ENCODE peak calls at places on chromosomes 5 and 9, in four cellular contexts. One of them, this sample, is unnamed.

GRCh38 chr5:16585028-16585667 is 31.6 kb downstream of the RETREG1 start:
- DNase-seq in ACHN: no peak
- DNase-seq in caudate nucleus: no peak
- DNase-seq in activated naive CD4-positive, alpha-beta T cell: no peak
- DNase-seq in this sample: peak

GRCh38 chr5:78264600-78264999 is 29.9 kb downstream of the AP3B1 start:
- DNase-seq in activated naive CD4-positive, alpha-beta T cell: no peak
- DNase-seq in caudate nucleus: no peak
- DNase-seq in ACHN: no peak
- DNase-seq in this sample: no peak

GRCh38 chr5:170484459-170484831 is 19.4 kb upstream of the KCNIP1 start:
- DNase-seq in caudate nucleus: no peak
- DNase-seq in ACHN: no peak
- DNase-seq in activated naive CD4-positive, alpha-beta T cell: no peak
- DNase-seq in this sample: no peak

GRCh38 chr5:108481355-108481931 is 99.5 kb upstream of the FBXL17 start:
- DNase-seq in activated naive CD4-positive, alpha-beta T cell: no peak
- DNase-seq in caudate nucleus: no peak
- DNase-seq in ACHN: peak
- DNase-seq in this sample: peak

GRCh38 chr9:127112683-127113539 is 9.5 kb downstream of the ANGPTL2 start:
- DNase-seq in ACHN: no peak
- DNase-seq in caudate nucleus: no peak
- DNase-seq in activated naive CD4-positive, alpha-beta T cell: no peak
- DNase-seq in this sample: peak

GRCh38 chr5:130963798-130964197 is 201.3 kb downstream of the HINT1 start:
- DNase-seq in caudate nucleus: no peak
- DNase-seq in activated naive CD4-positive, alpha-beta T cell: no peak
- DNase-seq in ACHN: no peak
- DNase-seq in this sample: no peak

GRCh38 chr5:113617191-113617796 is 103.8 kb downstream of the YTHDC2 start:
- DNase-seq in caudate nucleus: no peak
- DNase-seq in activated naive CD4-positive, alpha-beta T cell: no peak
- DNase-seq in ACHN: no peak
- DNase-seq in this sample: no peak

GRCh38 chr5:126104951-126105350 is 318.3 kb upstream of the GRAMD2B start:
- DNase-seq in caudate nucleus: no peak
- DNase-seq in activated naive CD4-positive, alpha-beta T cell: no peak
- DNase-seq in ACHN: no peak
- DNase-seq in this sample: peak

GRCh38 chr9:114588150-114588663 is 638 bp downstream of the ATP6V1G1 start:
- DNase-seq in activated naive CD4-positive, alpha-beta T cell: no peak
- DNase-seq in caudate nucleus: no peak
- DNase-seq in ACHN: no peak
- DNase-seq in this sample: peak

GRCh38 chr5:142201471-142201887 is 92.9 kb downstream of the NDFIP1 start:
- DNase-seq in ACHN: peak
- DNase-seq in caudate nucleus: no peak
- DNase-seq in activated naive CD4-positive, alpha-beta T cell: no peak
- DNase-seq in this sample: no peak

GRCh38 chr9:107883496-107884120 is 394.0 kb upstream of the KLF4 start:
- DNase-seq in caudate nucleus: no peak
- DNase-seq in ACHN: no peak
- DNase-seq in activated naive CD4-positive, alpha-beta T cell: no peak
- DNase-seq in this sample: peak

GRCh38 chr9:137217276-137218211 is 4.5 kb downstream of the RNF208 start:
- DNase-seq in ACHN: peak
- DNase-seq in caudate nucleus: no peak
- DNase-seq in activated naive CD4-positive, alpha-beta T cell: no peak
- DNase-seq in this sample: no peak

GRCh38 chr5:74873525-74874249 is 7.5 kb upstream of the FAM169A start:
- DNase-seq in caudate nucleus: no peak
- DNase-seq in ACHN: no peak
- DNase-seq in activated naive CD4-positive, alpha-beta T cell: no peak
- DNase-seq in this sample: no peak

GRCh38 chr5:23352437-23352836 is 155.0 kb upstream of the PRDM9 start:
- DNase-seq in caudate nucleus: no peak
- DNase-seq in activated naive CD4-positive, alpha-beta T cell: no peak
- DNase-seq in ACHN: peak
- DNase-seq in this sample: peak

GRCh38 chr5:54007822-54008777 is 302.3 kb downstream of the ARL15 start:
- DNase-seq in activated naive CD4-positive, alpha-beta T cell: no peak
- DNase-seq in ACHN: no peak
- DNase-seq in caudate nucleus: no peak
- DNase-seq in this sample: no peak

GRCh38 chr9:94950040-94950732 is 223.7 kb downstream of the AOPEP start:
- DNase-seq in activated naive CD4-positive, alpha-beta T cell: no peak
- DNase-seq in ACHN: no peak
- DNase-seq in caudate nucleus: no peak
- DNase-seq in this sample: peak

GRCh38 chr5:175765858-175766257 is 105.5 kb upstream of the CPLX2 start:
- DNase-seq in ACHN: no peak
- DNase-seq in activated naive CD4-positive, alpha-beta T cell: no peak
- DNase-seq in caudate nucleus: no peak
- DNase-seq in this sample: no peak

GRCh38 chr9:112377087-112377486 is 2.8 kb upstream of the HSDL2 start:
- DNase-seq in activated naive CD4-positive, alpha-beta T cell: no peak
- DNase-seq in ACHN: no peak
- DNase-seq in caudate nucleus: no peak
- DNase-seq in this sample: no peak

GRCh38 chr9:3879731-3880493 is 354.1 kb upstream of the RFX3 start:
- DNase-seq in caudate nucleus: no peak
- DNase-seq in activated naive CD4-positive, alpha-beta T cell: no peak
- DNase-seq in ACHN: no peak
- DNase-seq in this sample: peak

GRCh38 chr5:51226420-51226735 is 156.9 kb upstream of the ISL1 start:
- DNase-seq in caudate nucleus: no peak
- DNase-seq in ACHN: no peak
- DNase-seq in activated naive CD4-positive, alpha-beta T cell: no peak
- DNase-seq in this sample: peak

GRCh38 chr5:78496373-78496772 is 136.0 kb downstream of the SCAMP1 start:
- DNase-seq in caudate nucleus: no peak
- DNase-seq in activated naive CD4-positive, alpha-beta T cell: no peak
- DNase-seq in ACHN: no peak
- DNase-seq in this sample: peak

GRCh38 chr5:145403959-145404358 is 431.2 kb downstream of the PRELID2 start:
- DNase-seq in caudate nucleus: no peak
- DNase-seq in activated naive CD4-positive, alpha-beta T cell: no peak
- DNase-seq in ACHN: no peak
- DNase-seq in this sample: peak

GRCh38 chr5:44871401-44871800 is 62.7 kb downstream of the MRPS30 start:
- DNase-seq in caudate nucleus: no peak
- DNase-seq in ACHN: no peak
- DNase-seq in activated naive CD4-positive, alpha-beta T cell: no peak
- DNase-seq in this sample: no peak

GRCh38 chr9:90659626-90660364 is 17.2 kb upstream of the DIRAS2 start:
- DNase-seq in ACHN: peak
- DNase-seq in caudate nucleus: no peak
- DNase-seq in activated naive CD4-positive, alpha-beta T cell: no peak
- DNase-seq in this sample: peak

GRCh38 chr5:123756325-123756664 is 244.3 kb downstream of the CSNK1G3 start:
- DNase-seq in ACHN: no peak
- DNase-seq in activated naive CD4-positive, alpha-beta T cell: no peak
- DNase-seq in caudate nucleus: no peak
- DNase-seq in this sample: no peak

GRCh38 chr5:3120013-3120412 is 368.5 kb upstream of the IRX2 start:
- DNase-seq in ACHN: no peak
- DNase-seq in caudate nucleus: no peak
- DNase-seq in activated naive CD4-positive, alpha-beta T cell: no peak
- DNase-seq in this sample: no peak

GRCh38 chr9:37905776-37906175 is 1.8 kb upstream of the SLC25A51 start:
- DNase-seq in activated naive CD4-positive, alpha-beta T cell: no peak
- DNase-seq in caudate nucleus: no peak
- DNase-seq in ACHN: no peak
- DNase-seq in this sample: no peak

GRCh38 chr5:41071975-41072374 is 833 bp upstream of the MROH2B start:
- DNase-seq in caudate nucleus: no peak
- DNase-seq in activated naive CD4-positive, alpha-beta T cell: no peak
- DNase-seq in ACHN: no peak
- DNase-seq in this sample: no peak

GRCh38 chr5:178582291-178582690 is 7.9 kb downstream of the COL23A1 start:
- DNase-seq in ACHN: no peak
- DNase-seq in caudate nucleus: no peak
- DNase-seq in activated naive CD4-positive, alpha-beta T cell: no peak
- DNase-seq in this sample: no peak

GRCh38 chr5:36238896-36239295 is 2.8 kb downstream of the NADK2 start:
- DNase-seq in activated naive CD4-positive, alpha-beta T cell: no peak
- DNase-seq in caudate nucleus: no peak
- DNase-seq in ACHN: no peak
- DNase-seq in this sample: no peak

GRCh38 chr5:135156715-135157404 is 122.8 kb upstream of the PITX1 start:
- DNase-seq in activated naive CD4-positive, alpha-beta T cell: no peak
- DNase-seq in caudate nucleus: no peak
- DNase-seq in ACHN: no peak
- DNase-seq in this sample: peak

GRCh38 chr5:179287631-179288030 is 57.6 kb downstream of the ADAMTS2 start:
- DNase-seq in activated naive CD4-positive, alpha-beta T cell: no peak
- DNase-seq in caudate nucleus: no peak
- DNase-seq in ACHN: no peak
- DNase-seq in this sample: no peak

GRCh38 chr9:4620046-4620765 is 41.9 kb upstream of the PLPP6 start:
- DNase-seq in ACHN: no peak
- DNase-seq in activated naive CD4-positive, alpha-beta T cell: no peak
- DNase-seq in caudate nucleus: no peak
- DNase-seq in this sample: no peak

GRCh38 chr9:96523429-96523828 is 73.5 kb downstream of the HABP4 start:
- DNase-seq in caudate nucleus: no peak
- DNase-seq in ACHN: no peak
- DNase-seq in activated naive CD4-positive, alpha-beta T cell: no peak
- DNase-seq in this sample: no peak

GRCh38 chr5:16879650-16880049 is 56.4 kb downstream of the MYO10 start:
- DNase-seq in activated naive CD4-positive, alpha-beta T cell: no peak
- DNase-seq in caudate nucleus: no peak
- DNase-seq in ACHN: no peak
- DNase-seq in this sample: no peak

GRCh38 chr5:2259494-2260107 is 376.9 kb upstream of the IRX4 start:
- DNase-seq in activated naive CD4-positive, alpha-beta T cell: no peak
- DNase-seq in caudate nucleus: no peak
- DNase-seq in ACHN: no peak
- DNase-seq in this sample: no peak

GRCh38 chr9:135847833-135848232 is 59.5 kb downstream of the CAMSAP1 start:
- DNase-seq in activated naive CD4-positive, alpha-beta T cell: no peak
- DNase-seq in caudate nucleus: no peak
- DNase-seq in ACHN: no peak
- DNase-seq in this sample: peak

GRCh38 chr5:176739461-176740051 is 70.8 kb upstream of the UNC5A start:
- DNase-seq in activated naive CD4-positive, alpha-beta T cell: no peak
- DNase-seq in ACHN: no peak
- DNase-seq in caudate nucleus: no peak
- DNase-seq in this sample: no peak

GRCh38 chr9:34555002-34555348 is 32.2 kb upstream of the ENHO start:
- DNase-seq in ACHN: no peak
- DNase-seq in activated naive CD4-positive, alpha-beta T cell: no peak
- DNase-seq in caudate nucleus: no peak
- DNase-seq in this sample: no peak